ENCODE peak calls at places on chromosome 14, in four cellular contexts. One of them, this sample, is unnamed.
A peak's percentile ranks its signal among the peaks of the same experiment; 100 is the strongest.

GRCh38 chr14:32419429-32419828 is 90.3 kb downstream of the AKAP6 start:
- DNase-seq in psoas muscle: no peak
- DNase-seq in prostate gland: no peak
- DNase-seq in Peyer's patch: no peak
- DNase-seq in this sample: no peak

GRCh38 chr14:105010891-105011291 is 10.0 kb downstream of the CDCA4 start:
- DNase-seq in Peyer's patch: no peak
- DNase-seq in psoas muscle: no peak
- DNase-seq in prostate gland: no peak
- DNase-seq in this sample: no peak

GRCh38 chr14:68460541-68460940 is 332.3 kb downstream of the ZFP36L1 start:
- DNase-seq in Peyer's patch: no peak
- DNase-seq in psoas muscle: peak; percentile 60
- DNase-seq in prostate gland: no peak
- DNase-seq in this sample: no peak

GRCh38 chr14:76793956-76794355 is 18.7 kb downstream of the ANGEL1 start:
- DNase-seq in Peyer's patch: no peak
- DNase-seq in psoas muscle: no peak
- DNase-seq in prostate gland: no peak
- DNase-seq in this sample: no peak

GRCh38 chr14:86787782-86788181 is 1205.2 kb downstream of the GALC start:
- DNase-seq in Peyer's patch: no peak
- DNase-seq in psoas muscle: no peak
- DNase-seq in prostate gland: no peak
- DNase-seq in this sample: peak; percentile 45

GRCh38 chr14:104103061-104104005 is 17.8 kb downstream of the ASPG start:
- DNase-seq in psoas muscle: peak; percentile 49
- DNase-seq in prostate gland: no peak
- DNase-seq in Peyer's patch: no peak
- DNase-seq in this sample: no peak

GRCh38 chr14:34853041-34853440 is 22.1 kb downstream of the BAZ1A start:
- DNase-seq in prostate gland: no peak
- DNase-seq in Peyer's patch: no peak
- DNase-seq in psoas muscle: no peak
- DNase-seq in this sample: no peak

GRCh38 chr14:87690076-87690661 is 302.8 kb downstream of the GALC start:
- DNase-seq in Peyer's patch: no peak
- DNase-seq in prostate gland: no peak
- DNase-seq in psoas muscle: no peak
- DNase-seq in this sample: no peak

GRCh38 chr14:77314043-77314442 is 6.6 kb downstream of the POMT2 start:
- DNase-seq in Peyer's patch: no peak
- DNase-seq in psoas muscle: no peak
- DNase-seq in prostate gland: peak; percentile 55
- DNase-seq in this sample: peak; percentile 76

GRCh38 chr14:99513183-99513694 is 32.0 kb downstream of the CCNK start:
- DNase-seq in prostate gland: no peak
- DNase-seq in psoas muscle: peak; percentile 36
- DNase-seq in Peyer's patch: no peak
- DNase-seq in this sample: no peak

GRCh38 chr14:40796168-40796567 is 810.5 kb upstream of the LRFN5 start:
- DNase-seq in Peyer's patch: no peak
- DNase-seq in prostate gland: no peak
- DNase-seq in psoas muscle: no peak
- DNase-seq in this sample: no peak

GRCh38 chr14:69090187-69090789 is 62.6 kb downstream of the DCAF5 start:
- DNase-seq in psoas muscle: no peak
- DNase-seq in prostate gland: peak; percentile 51
- DNase-seq in Peyer's patch: no peak
- DNase-seq in this sample: no peak

GRCh38 chr14:77052281-77053044 is 24.0 kb upstream of the IRF2BPL start:
- DNase-seq in Peyer's patch: no peak
- DNase-seq in prostate gland: peak; percentile 52
- DNase-seq in psoas muscle: peak; percentile 70
- DNase-seq in this sample: no peak

GRCh38 chr14:76904100-76904739 is 78.0 kb downstream of the LRRC74A start:
- DNase-seq in Peyer's patch: no peak
- DNase-seq in prostate gland: no peak
- DNase-seq in psoas muscle: peak; percentile 71
- DNase-seq in this sample: peak; percentile 95

GRCh38 chr14:95763875-95764274 is 50.0 kb upstream of the TCL1A start:
- DNase-seq in psoas muscle: no peak
- DNase-seq in Peyer's patch: no peak
- DNase-seq in prostate gland: no peak
- DNase-seq in this sample: no peak

GRCh38 chr14:99575043-99576023 is 28.7 kb downstream of the CCDC85C start:
- DNase-seq in prostate gland: peak; percentile 69
- DNase-seq in psoas muscle: no peak
- DNase-seq in Peyer's patch: no peak
- DNase-seq in this sample: no peak

GRCh38 chr14:97411938-97412612 is 614.9 kb downstream of the VRK1 start:
- DNase-seq in prostate gland: no peak
- DNase-seq in psoas muscle: no peak
- DNase-seq in Peyer's patch: no peak
- DNase-seq in this sample: no peak

GRCh38 chr14:64501326-64502171 is 2.1 kb downstream of the ZBTB25 start:
- DNase-seq in psoas muscle: peak; percentile 80
- DNase-seq in Peyer's patch: no peak
- DNase-seq in prostate gland: peak; percentile 69
- DNase-seq in this sample: no peak

GRCh38 chr14:36505193-36505815 is 14.7 kb downstream of the NKX2-1 start:
- DNase-seq in psoas muscle: no peak
- DNase-seq in prostate gland: no peak
- DNase-seq in Peyer's patch: no peak
- DNase-seq in this sample: no peak

GRCh38 chr14:91354979-91355685 is 62.5 kb downstream of the CCDC88C start:
- DNase-seq in prostate gland: no peak
- DNase-seq in Peyer's patch: no peak
- DNase-seq in psoas muscle: no peak
- DNase-seq in this sample: no peak

GRCh38 chr14:39372656-39373055 is 59.6 kb downstream of the FBXO33 start:
- DNase-seq in prostate gland: no peak
- DNase-seq in psoas muscle: no peak
- DNase-seq in Peyer's patch: no peak
- DNase-seq in this sample: no peak

GRCh38 chr14:36618641-36619040 is 36.2 kb upstream of the NKX2-8 start:
- DNase-seq in psoas muscle: no peak
- DNase-seq in prostate gland: no peak
- DNase-seq in Peyer's patch: no peak
- DNase-seq in this sample: no peak

GRCh38 chr14:103367995-103368394 is 17.2 kb upstream of the MARK3 start:
- DNase-seq in psoas muscle: no peak
- DNase-seq in Peyer's patch: no peak
- DNase-seq in prostate gland: no peak
- DNase-seq in this sample: no peak

GRCh38 chr14:95434161-95434560 is 82.3 kb downstream of the SYNE3 start:
- DNase-seq in Peyer's patch: no peak
- DNase-seq in psoas muscle: no peak
- DNase-seq in prostate gland: no peak
- DNase-seq in this sample: no peak

GRCh38 chr14:38090506-38090905 is 117.2 kb upstream of the SSTR1 start:
- DNase-seq in psoas muscle: no peak
- DNase-seq in prostate gland: no peak
- DNase-seq in Peyer's patch: no peak
- DNase-seq in this sample: no peak

GRCh38 chr14:101733211-101733610 is 28.3 kb upstream of the PPP2R5C start:
- DNase-seq in prostate gland: no peak
- DNase-seq in psoas muscle: no peak
- DNase-seq in Peyer's patch: no peak
- DNase-seq in this sample: no peak

GRCh38 chr14:92625213-92625612 is 111.6 kb downstream of the RIN3 start:
- DNase-seq in Peyer's patch: no peak
- DNase-seq in psoas muscle: no peak
- DNase-seq in prostate gland: no peak
- DNase-seq in this sample: peak; percentile 88

GRCh38 chr14:94823556-94824341 is 53.8 kb upstream of the GSC start:
- DNase-seq in Peyer's patch: no peak
- DNase-seq in psoas muscle: no peak
- DNase-seq in prostate gland: no peak
- DNase-seq in this sample: no peak

GRCh38 chr14:100221419-100222218 is 17.3 kb upstream of the YY1 start:
- DNase-seq in Peyer's patch: peak; percentile 77
- DNase-seq in prostate gland: peak; percentile 44
- DNase-seq in psoas muscle: no peak
- DNase-seq in this sample: no peak

GRCh38 chr14:52553002-52553670 is 500 bp downstream of the GPR137C start:
- DNase-seq in prostate gland: peak; percentile 24
- DNase-seq in psoas muscle: peak; percentile 60
- DNase-seq in Peyer's patch: peak; percentile 34
- DNase-seq in this sample: no peak

GRCh38 chr14:20667957-20668356 is 16.4 kb upstream of the RNASE4 start:
- DNase-seq in Peyer's patch: peak; percentile 50
- DNase-seq in prostate gland: no peak
- DNase-seq in psoas muscle: no peak
- DNase-seq in this sample: no peak

DNA sequence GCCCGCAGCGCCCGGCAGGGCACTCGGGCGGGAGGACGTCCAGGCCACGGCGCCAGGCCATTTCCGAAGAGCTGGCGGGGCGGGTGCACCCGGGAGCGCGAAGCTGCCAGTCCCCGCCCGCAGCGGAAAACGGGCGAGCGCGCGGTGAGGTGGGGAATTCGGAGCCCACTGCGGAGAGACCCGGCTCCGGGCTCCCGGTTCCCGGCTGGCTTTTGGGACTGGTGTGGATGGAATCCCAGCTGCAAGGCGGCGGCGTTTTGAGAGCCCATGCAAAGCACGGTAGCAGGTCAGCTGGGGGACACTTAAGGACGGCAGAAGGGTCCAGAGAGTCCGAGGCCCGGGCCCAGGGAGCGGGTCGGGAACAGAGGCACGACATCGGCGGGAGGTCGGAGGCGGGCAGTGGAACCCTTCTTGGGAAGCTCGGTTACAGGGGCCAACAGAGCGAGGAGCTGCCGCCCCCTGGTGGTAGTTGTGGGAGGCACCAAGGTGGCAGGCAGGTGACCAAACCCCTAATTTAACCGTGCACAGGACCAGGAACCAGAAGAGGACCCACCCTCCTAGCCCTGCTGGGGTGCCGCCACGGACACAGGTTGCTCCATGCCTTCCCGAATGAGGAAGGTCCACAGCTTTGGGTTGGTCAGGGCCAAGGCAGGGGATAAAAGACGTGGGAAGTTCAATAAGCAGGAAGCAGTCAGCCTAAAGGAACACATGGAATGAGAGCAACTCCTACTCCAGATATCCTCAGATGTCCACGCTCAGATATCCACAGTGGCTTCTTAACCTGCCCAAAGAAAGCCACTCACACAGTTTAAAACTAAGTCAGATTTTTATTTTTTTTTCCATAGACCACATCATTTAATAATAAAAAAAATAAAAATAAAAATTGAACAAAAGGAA is 685 bp upstream of the CDH24 start:
- DNase-seq in psoas muscle: peak; percentile 92
- DNase-seq in prostate gland: peak; percentile 85
- DNase-seq in Peyer's patch: peak; percentile 82
- DNase-seq in this sample: peak; percentile 45
- H3K27ac ChIP-seq in psoas muscle: peak overlapping the region; percentile 32
- H3K27ac ChIP-seq in prostate gland: peak overlapping the region; percentile 83
- H3K27ac ChIP-seq in Peyer's patch: peak overlapping the region; percentile 69
- H3K27ac ChIP-seq in this sample: peak overlapping the region; percentile 52

GRCh38 chr14:70754989-70755388 is 54.3 kb downstream of the MAP3K9 start:
- DNase-seq in Peyer's patch: no peak
- DNase-seq in psoas muscle: no peak
- DNase-seq in prostate gland: peak; percentile 60
- DNase-seq in this sample: no peak
- TF ChIP-seq CTCF in Peyer's patch: no peak
- TF ChIP-seq CTCF in psoas muscle: no peak
- TF ChIP-seq CTCF in prostate gland: no peak
- TF ChIP-seq CTCF in this sample: no peak

GRCh38 chr14:50362791-50363733 is 33.6 kb downstream of the CDKL1 start:
- DNase-seq in prostate gland: no peak
- DNase-seq in psoas muscle: no peak
- DNase-seq in Peyer's patch: peak; percentile 23
- DNase-seq in this sample: no peak
- H3K4me3 ChIP-seq in prostate gland: no peak overlapping the region
- H3K4me3 ChIP-seq in psoas muscle: peak overlapping the region; percentile 33
- H3K4me3 ChIP-seq in Peyer's patch: peak overlapping the region; percentile 37
- H3K4me3 ChIP-seq in this sample: peak overlapping the region; percentile 38

GRCh38 chr14:55440385-55440784 is at the start of gene TBPL2:
- DNase-seq in Peyer's patch: no peak
- DNase-seq in psoas muscle: no peak
- DNase-seq in prostate gland: no peak
- DNase-seq in this sample: no peak
- H3K27ac ChIP-seq in Peyer's patch: no peak within 1 kb of the TSS
- H3K27ac ChIP-seq in psoas muscle: no peak within 1 kb of the TSS
- H3K27ac ChIP-seq in prostate gland: no peak within 1 kb of the TSS
- H3K27ac ChIP-seq in this sample: no peak within 1 kb of the TSS

GRCh38 chr14:75794615-75795038 is 133.6 kb downstream of the TTLL5 start:
- DNase-seq in psoas muscle: no peak
- DNase-seq in Peyer's patch: no peak
- DNase-seq in prostate gland: no peak
- DNase-seq in this sample: peak; percentile 33

GRCh38 chr14:75793806-75794205 is 132.8 kb downstream of the TTLL5 start:
- DNase-seq in Peyer's patch: no peak
- DNase-seq in prostate gland: no peak
- DNase-seq in psoas muscle: no peak
- DNase-seq in this sample: no peak
- TF ChIP-seq CTCF in Peyer's patch: no peak
- TF ChIP-seq CTCF in prostate gland: peak; percentile 45
- TF ChIP-seq CTCF in psoas muscle: no peak
- TF ChIP-seq CTCF in this sample: peak; percentile 30

GRCh38 chr14:75439989-75440388 is 12.2 kb downstream of the JDP2 start:
- DNase-seq in prostate gland: no peak
- DNase-seq in Peyer's patch: peak; percentile 63
- DNase-seq in psoas muscle: no peak
- DNase-seq in this sample: no peak
- H3K4me3 ChIP-seq in prostate gland: no peak overlapping the region
- H3K4me3 ChIP-seq in Peyer's patch: no peak overlapping the region
- H3K4me3 ChIP-seq in psoas muscle: no peak overlapping the region
- H3K4me3 ChIP-seq in this sample: no peak overlapping the region